ENCODE peak calls at places on chromosome 3, in four cellular contexts. One of them, this sample, is unnamed.

GRCh38 chr3:61927332-61927731 is 366.0 kb downstream of the PTPRG start:
- DNase-seq in brain microvascular endothelial cell: peak; percentile 68
- DNase-seq in NCI-H1105 treated with DMSO at 0.1 percent for 48 hours: no peak
- DNase-seq in CD8-positive, alpha-beta T cell: no peak
- DNase-seq in this sample: no peak

GRCh38 chr3:111859061-111859973 is at the start of gene PHLDB2:
- DNase-seq in CD8-positive, alpha-beta T cell: peak; percentile 70
- DNase-seq in brain microvascular endothelial cell: peak; percentile 79
- DNase-seq in NCI-H1105 treated with DMSO at 0.1 percent for 48 hours: peak; percentile 69
- DNase-seq in this sample: peak; percentile 57

GRCh38 chr3:142888484-142889262 is at the start of gene PCOLCE2:
- DNase-seq in CD8-positive, alpha-beta T cell: no peak
- DNase-seq in brain microvascular endothelial cell: no peak
- DNase-seq in NCI-H1105 treated with DMSO at 0.1 percent for 48 hours: peak; percentile 81
- DNase-seq in this sample: no peak

GRCh38 chr3:16633948-16634347 is 28.7 kb upstream of the DAZL start:
- DNase-seq in NCI-H1105 treated with DMSO at 0.1 percent for 48 hours: no peak
- DNase-seq in brain microvascular endothelial cell: no peak
- DNase-seq in CD8-positive, alpha-beta T cell: no peak
- DNase-seq in this sample: no peak

GRCh38 chr3:101509276-101509675 is 3.7 kb downstream of the SENP7 start:
- DNase-seq in NCI-H1105 treated with DMSO at 0.1 percent for 48 hours: no peak
- DNase-seq in brain microvascular endothelial cell: no peak
- DNase-seq in CD8-positive, alpha-beta T cell: no peak
- DNase-seq in this sample: no peak

GRCh38 chr3:8769088-8769822 is at the start of gene OXTR:
- DNase-seq in NCI-H1105 treated with DMSO at 0.1 percent for 48 hours: peak; percentile 56
- DNase-seq in brain microvascular endothelial cell: peak; percentile 79
- DNase-seq in CD8-positive, alpha-beta T cell: peak; percentile 33
- DNase-seq in this sample: no peak

GRCh38 chr3:44120721-44121582 is 120.7 kb upstream of the TOPAZ1 start:
- DNase-seq in CD8-positive, alpha-beta T cell: no peak
- DNase-seq in brain microvascular endothelial cell: no peak
- DNase-seq in NCI-H1105 treated with DMSO at 0.1 percent for 48 hours: no peak
- DNase-seq in this sample: no peak

GRCh38 chr3:105608623-105609022 is 241.9 kb downstream of the ALCAM start:
- DNase-seq in brain microvascular endothelial cell: no peak
- DNase-seq in CD8-positive, alpha-beta T cell: no peak
- DNase-seq in NCI-H1105 treated with DMSO at 0.1 percent for 48 hours: no peak
- DNase-seq in this sample: no peak

GRCh38 chr3:83039422-83039821 is 1278.0 kb upstream of the GBE1 start:
- DNase-seq in NCI-H1105 treated with DMSO at 0.1 percent for 48 hours: no peak
- DNase-seq in CD8-positive, alpha-beta T cell: no peak
- DNase-seq in brain microvascular endothelial cell: peak; percentile 20
- DNase-seq in this sample: no peak

GRCh38 chr3:7290062-7290825 is 429.3 kb downstream of the GRM7 start:
- DNase-seq in CD8-positive, alpha-beta T cell: no peak
- DNase-seq in NCI-H1105 treated with DMSO at 0.1 percent for 48 hours: no peak
- DNase-seq in brain microvascular endothelial cell: no peak
- DNase-seq in this sample: no peak

GRCh38 chr3:24830230-24831152 is 335.8 kb upstream of the THRB start:
- DNase-seq in CD8-positive, alpha-beta T cell: no peak
- DNase-seq in brain microvascular endothelial cell: no peak
- DNase-seq in NCI-H1105 treated with DMSO at 0.1 percent for 48 hours: peak; percentile 30
- DNase-seq in this sample: no peak

GRCh38 chr3:9935966-9936365 is 2.3 kb downstream of the CRELD1 start:
- DNase-seq in brain microvascular endothelial cell: no peak
- DNase-seq in CD8-positive, alpha-beta T cell: no peak
- DNase-seq in NCI-H1105 treated with DMSO at 0.1 percent for 48 hours: no peak
- DNase-seq in this sample: no peak

GRCh38 chr3:160136421-160136820 is 88.8 kb upstream of the C3orf80 start:
- DNase-seq in NCI-H1105 treated with DMSO at 0.1 percent for 48 hours: no peak
- DNase-seq in CD8-positive, alpha-beta T cell: no peak
- DNase-seq in brain microvascular endothelial cell: no peak
- DNase-seq in this sample: no peak

GRCh38 chr3:22117091-22117490 is 366.1 kb upstream of the ZNF385D start:
- DNase-seq in brain microvascular endothelial cell: no peak
- DNase-seq in CD8-positive, alpha-beta T cell: no peak
- DNase-seq in NCI-H1105 treated with DMSO at 0.1 percent for 48 hours: no peak
- DNase-seq in this sample: no peak

GRCh38 chr3:61593630-61594029 is 32.3 kb downstream of the PTPRG start:
- DNase-seq in CD8-positive, alpha-beta T cell: no peak
- DNase-seq in brain microvascular endothelial cell: no peak
- DNase-seq in NCI-H1105 treated with DMSO at 0.1 percent for 48 hours: no peak
- DNase-seq in this sample: no peak

GRCh38 chr3:134652409-134652831 is 1.6 kb upstream of the KY start:
- DNase-seq in brain microvascular endothelial cell: peak; percentile 45
- DNase-seq in NCI-H1105 treated with DMSO at 0.1 percent for 48 hours: peak; percentile 77
- DNase-seq in CD8-positive, alpha-beta T cell: no peak
- DNase-seq in this sample: no peak

GRCh38 chr3:49620728-49621127 is 53.4 kb upstream of the APEH start:
- DNase-seq in NCI-H1105 treated with DMSO at 0.1 percent for 48 hours: no peak
- DNase-seq in CD8-positive, alpha-beta T cell: no peak
- DNase-seq in brain microvascular endothelial cell: no peak
- DNase-seq in this sample: no peak

GRCh38 chr3:51845129-51845528 is 16.3 kb upstream of the IQCF2 start:
- DNase-seq in CD8-positive, alpha-beta T cell: no peak
- DNase-seq in NCI-H1105 treated with DMSO at 0.1 percent for 48 hours: no peak
- DNase-seq in brain microvascular endothelial cell: no peak
- DNase-seq in this sample: no peak

GRCh38 chr3:128922804-128923459 is 43.5 kb downstream of the ACAD9 start:
- DNase-seq in brain microvascular endothelial cell: no peak
- DNase-seq in CD8-positive, alpha-beta T cell: peak; percentile 52
- DNase-seq in NCI-H1105 treated with DMSO at 0.1 percent for 48 hours: no peak
- DNase-seq in this sample: peak; percentile 16

GRCh38 chr3:123202451-123202850 is 708 bp downstream of the SEC22A start:
- DNase-seq in brain microvascular endothelial cell: peak; percentile 10
- DNase-seq in NCI-H1105 treated with DMSO at 0.1 percent for 48 hours: peak; percentile 44
- DNase-seq in CD8-positive, alpha-beta T cell: no peak
- DNase-seq in this sample: no peak

GRCh38 chr3:162211470-162211869 is 714.9 kb downstream of the OTOL1 start:
- DNase-seq in brain microvascular endothelial cell: no peak
- DNase-seq in CD8-positive, alpha-beta T cell: no peak
- DNase-seq in NCI-H1105 treated with DMSO at 0.1 percent for 48 hours: no peak
- DNase-seq in this sample: no peak

GRCh38 chr3:100891033-100891432 is 102.2 kb downstream of the ABI3BP start:
- DNase-seq in brain microvascular endothelial cell: peak; percentile 45
- DNase-seq in CD8-positive, alpha-beta T cell: no peak
- DNase-seq in NCI-H1105 treated with DMSO at 0.1 percent for 48 hours: no peak
- DNase-seq in this sample: no peak

GRCh38 chr3:188106006-188106405 is 48.0 kb upstream of the LPP start:
- DNase-seq in NCI-H1105 treated with DMSO at 0.1 percent for 48 hours: no peak
- DNase-seq in CD8-positive, alpha-beta T cell: no peak
- DNase-seq in brain microvascular endothelial cell: no peak
- DNase-seq in this sample: no peak

GRCh38 chr3:11306815-11307589 is 34.8 kb downstream of the ATG7 start:
- DNase-seq in CD8-positive, alpha-beta T cell: peak; percentile 16
- DNase-seq in brain microvascular endothelial cell: peak; percentile 59
- DNase-seq in NCI-H1105 treated with DMSO at 0.1 percent for 48 hours: no peak
- DNase-seq in this sample: no peak